ENCODE peak calls at places on chromosomes 1 and 21, in ten cellular contexts. One of them, this sample, is unnamed.

GRCh38 chr1:32893198-32894018 is 7.1 kb downstream of the HPCA start:
- DNase-seq in amniotic stem cell: no peak
- DNase-seq in hepatic stellate cell: no peak
- DNase-seq in EL: peak
- DNase-seq in RPMI7951: peak
- DNase-seq in NCI-H1092: peak
- DNase-seq in bronchial epithelial cell: no peak
- DNase-seq in activated CD4-positive, alpha-beta memory T cell treated with anti-CD3 and anti-CD28 coated beads for 36 hours: peak
- DNase-seq in activated CD8-positive, alpha-beta T cell treated with anti-CD3 and anti-CD28 coated beads, Interleukin-2, amount 10 ng/mL, durations not matched to agents 7 days and 5 days: no peak
- DNase-seq in H54: no peak
- DNase-seq in this sample: no peak

GRCh38 chr1:47325530-47325929 is 8.1 kb upstream of the CMPK1 start:
- DNase-seq in RPMI7951: no peak
- DNase-seq in amniotic stem cell: no peak
- DNase-seq in hepatic stellate cell: no peak
- DNase-seq in NCI-H1092: no peak
- DNase-seq in activated CD4-positive, alpha-beta memory T cell treated with anti-CD3 and anti-CD28 coated beads for 36 hours: no peak
- DNase-seq in H54: no peak
- DNase-seq in bronchial epithelial cell: peak
- DNase-seq in activated CD8-positive, alpha-beta T cell treated with anti-CD3 and anti-CD28 coated beads, Interleukin-2, amount 10 ng/mL, durations not matched to agents 7 days and 5 days: no peak
- DNase-seq in EL: no peak
- DNase-seq in this sample: no peak

GRCh38 chr1:231315887-231316286 is 21.8 kb downstream of the EXOC8 start:
- DNase-seq in NCI-H1092: peak
- DNase-seq in bronchial epithelial cell: no peak
- DNase-seq in RPMI7951: peak
- DNase-seq in activated CD8-positive, alpha-beta T cell treated with anti-CD3 and anti-CD28 coated beads, Interleukin-2, amount 10 ng/mL, durations not matched to agents 7 days and 5 days: peak
- DNase-seq in EL: peak
- DNase-seq in activated CD4-positive, alpha-beta memory T cell treated with anti-CD3 and anti-CD28 coated beads for 36 hours: peak
- DNase-seq in H54: peak
- DNase-seq in hepatic stellate cell: no peak
- DNase-seq in amniotic stem cell: no peak
- DNase-seq in this sample: peak

GRCh38 chr1:15153184-15153841 is at the start of gene TMEM51:
- DNase-seq in NCI-H1092: peak
- DNase-seq in H54: peak
- DNase-seq in amniotic stem cell: no peak
- DNase-seq in activated CD4-positive, alpha-beta memory T cell treated with anti-CD3 and anti-CD28 coated beads for 36 hours: no peak
- DNase-seq in EL: peak
- DNase-seq in hepatic stellate cell: peak
- DNase-seq in activated CD8-positive, alpha-beta T cell treated with anti-CD3 and anti-CD28 coated beads, Interleukin-2, amount 10 ng/mL, durations not matched to agents 7 days and 5 days: no peak
- DNase-seq in RPMI7951: peak
- DNase-seq in bronchial epithelial cell: peak
- DNase-seq in this sample: no peak

GRCh38 chr21:42010507-42011493 is 640 bp upstream of the ZBTB21 start:
- DNase-seq in activated CD4-positive, alpha-beta memory T cell treated with anti-CD3 and anti-CD28 coated beads for 36 hours: peak
- DNase-seq in hepatic stellate cell: peak
- DNase-seq in amniotic stem cell: no peak
- DNase-seq in NCI-H1092: peak
- DNase-seq in activated CD8-positive, alpha-beta T cell treated with anti-CD3 and anti-CD28 coated beads, Interleukin-2, amount 10 ng/mL, durations not matched to agents 7 days and 5 days: peak
- DNase-seq in bronchial epithelial cell: no peak
- DNase-seq in EL: no peak
- DNase-seq in RPMI7951: peak
- DNase-seq in H54: peak
- DNase-seq in this sample: peak

GRCh38 chr1:179953974-179954493 is 576 bp upstream of the CEP350 start:
- DNase-seq in activated CD8-positive, alpha-beta T cell treated with anti-CD3 and anti-CD28 coated beads, Interleukin-2, amount 10 ng/mL, durations not matched to agents 7 days and 5 days: peak
- DNase-seq in NCI-H1092: peak
- DNase-seq in H54: no peak
- DNase-seq in EL: peak
- DNase-seq in amniotic stem cell: peak
- DNase-seq in activated CD4-positive, alpha-beta memory T cell treated with anti-CD3 and anti-CD28 coated beads for 36 hours: peak
- DNase-seq in hepatic stellate cell: peak
- DNase-seq in RPMI7951: peak
- DNase-seq in bronchial epithelial cell: peak
- DNase-seq in this sample: no peak

GRCh38 chr1:94819945-94820746 is at the start of gene SLC44A3:
- DNase-seq in bronchial epithelial cell: no peak
- DNase-seq in H54: peak
- DNase-seq in activated CD4-positive, alpha-beta memory T cell treated with anti-CD3 and anti-CD28 coated beads for 36 hours: peak
- DNase-seq in amniotic stem cell: no peak
- DNase-seq in RPMI7951: peak
- DNase-seq in activated CD8-positive, alpha-beta T cell treated with anti-CD3 and anti-CD28 coated beads, Interleukin-2, amount 10 ng/mL, durations not matched to agents 7 days and 5 days: peak
- DNase-seq in EL: peak
- DNase-seq in hepatic stellate cell: peak
- DNase-seq in NCI-H1092: no peak
- DNase-seq in this sample: no peak

GRCh38 chr21:25961042-25961441 is 209.5 kb downstream of the APP start:
- DNase-seq in amniotic stem cell: no peak
- DNase-seq in NCI-H1092: no peak
- DNase-seq in bronchial epithelial cell: no peak
- DNase-seq in RPMI7951: no peak
- DNase-seq in H54: no peak
- DNase-seq in activated CD4-positive, alpha-beta memory T cell treated with anti-CD3 and anti-CD28 coated beads for 36 hours: no peak
- DNase-seq in hepatic stellate cell: no peak
- DNase-seq in EL: no peak
- DNase-seq in activated CD8-positive, alpha-beta T cell treated with anti-CD3 and anti-CD28 coated beads, Interleukin-2, amount 10 ng/mL, durations not matched to agents 7 days and 5 days: no peak
- DNase-seq in this sample: no peak

GRCh38 chr1:67436511-67437057 is 6.4 kb upstream of the SERBP1 start:
- DNase-seq in RPMI7951: no peak
- DNase-seq in NCI-H1092: no peak
- DNase-seq in activated CD4-positive, alpha-beta memory T cell treated with anti-CD3 and anti-CD28 coated beads for 36 hours: no peak
- DNase-seq in bronchial epithelial cell: no peak
- DNase-seq in EL: no peak
- DNase-seq in amniotic stem cell: no peak
- DNase-seq in activated CD8-positive, alpha-beta T cell treated with anti-CD3 and anti-CD28 coated beads, Interleukin-2, amount 10 ng/mL, durations not matched to agents 7 days and 5 days: no peak
- DNase-seq in hepatic stellate cell: no peak
- DNase-seq in H54: no peak
- DNase-seq in this sample: no peak

GRCh38 chr1:226109829-226110248 is 47.3 kb downstream of the H3-3A start:
- DNase-seq in hepatic stellate cell: peak
- DNase-seq in activated CD8-positive, alpha-beta T cell treated with anti-CD3 and anti-CD28 coated beads, Interleukin-2, amount 10 ng/mL, durations not matched to agents 7 days and 5 days: peak
- DNase-seq in activated CD4-positive, alpha-beta memory T cell treated with anti-CD3 and anti-CD28 coated beads for 36 hours: peak
- DNase-seq in amniotic stem cell: peak
- DNase-seq in RPMI7951: peak
- DNase-seq in EL: peak
- DNase-seq in bronchial epithelial cell: peak
- DNase-seq in NCI-H1092: peak
- DNase-seq in H54: peak
- DNase-seq in this sample: peak

GRCh38 chr1:231421616-231421970 is 494 bp downstream of the EGLN1 start:
- DNase-seq in NCI-H1092: peak
- DNase-seq in H54: no peak
- DNase-seq in activated CD4-positive, alpha-beta memory T cell treated with anti-CD3 and anti-CD28 coated beads for 36 hours: peak
- DNase-seq in EL: peak
- DNase-seq in hepatic stellate cell: peak
- DNase-seq in RPMI7951: peak
- DNase-seq in activated CD8-positive, alpha-beta T cell treated with anti-CD3 and anti-CD28 coated beads, Interleukin-2, amount 10 ng/mL, durations not matched to agents 7 days and 5 days: peak
- DNase-seq in bronchial epithelial cell: no peak
- DNase-seq in amniotic stem cell: no peak
- DNase-seq in this sample: peak

GRCh38 chr1:234533975-234534876 is 55.2 kb upstream of the TARBP1 start:
- DNase-seq in RPMI7951: peak
- DNase-seq in activated CD8-positive, alpha-beta T cell treated with anti-CD3 and anti-CD28 coated beads, Interleukin-2, amount 10 ng/mL, durations not matched to agents 7 days and 5 days: no peak
- DNase-seq in NCI-H1092: peak
- DNase-seq in hepatic stellate cell: peak
- DNase-seq in amniotic stem cell: peak
- DNase-seq in EL: peak
- DNase-seq in activated CD4-positive, alpha-beta memory T cell treated with anti-CD3 and anti-CD28 coated beads for 36 hours: no peak
- DNase-seq in H54: no peak
- DNase-seq in bronchial epithelial cell: peak
- DNase-seq in this sample: no peak

GRCh38 chr1:33426906-33427305 is 4.0 kb downstream of the PHC2 start:
- DNase-seq in activated CD8-positive, alpha-beta T cell treated with anti-CD3 and anti-CD28 coated beads, Interleukin-2, amount 10 ng/mL, durations not matched to agents 7 days and 5 days: no peak
- DNase-seq in hepatic stellate cell: no peak
- DNase-seq in NCI-H1092: no peak
- DNase-seq in activated CD4-positive, alpha-beta memory T cell treated with anti-CD3 and anti-CD28 coated beads for 36 hours: no peak
- DNase-seq in H54: no peak
- DNase-seq in EL: no peak
- DNase-seq in amniotic stem cell: no peak
- DNase-seq in RPMI7951: peak
- DNase-seq in bronchial epithelial cell: no peak
- DNase-seq in this sample: no peak

GRCh38 chr1:92504751-92505692 is 18.3 kb upstream of the GFI1 start:
- DNase-seq in amniotic stem cell: no peak
- DNase-seq in hepatic stellate cell: no peak
- DNase-seq in activated CD8-positive, alpha-beta T cell treated with anti-CD3 and anti-CD28 coated beads, Interleukin-2, amount 10 ng/mL, durations not matched to agents 7 days and 5 days: no peak
- DNase-seq in bronchial epithelial cell: no peak
- DNase-seq in activated CD4-positive, alpha-beta memory T cell treated with anti-CD3 and anti-CD28 coated beads for 36 hours: no peak
- DNase-seq in NCI-H1092: no peak
- DNase-seq in RPMI7951: no peak
- DNase-seq in H54: no peak
- DNase-seq in EL: peak
- DNase-seq in this sample: no peak

GRCh38 chr1:33346921-33347649 is 26.2 kb upstream of the A3GALT2 start:
- DNase-seq in amniotic stem cell: peak
- DNase-seq in activated CD8-positive, alpha-beta T cell treated with anti-CD3 and anti-CD28 coated beads, Interleukin-2, amount 10 ng/mL, durations not matched to agents 7 days and 5 days: peak
- DNase-seq in hepatic stellate cell: peak
- DNase-seq in RPMI7951: peak
- DNase-seq in activated CD4-positive, alpha-beta memory T cell treated with anti-CD3 and anti-CD28 coated beads for 36 hours: peak
- DNase-seq in EL: peak
- DNase-seq in bronchial epithelial cell: peak
- DNase-seq in H54: peak
- DNase-seq in NCI-H1092: no peak
- DNase-seq in this sample: peak

GRCh38 chr1:38271116-38271633 is 224.6 kb upstream of the POU3F1 start:
- DNase-seq in activated CD8-positive, alpha-beta T cell treated with anti-CD3 and anti-CD28 coated beads, Interleukin-2, amount 10 ng/mL, durations not matched to agents 7 days and 5 days: no peak
- DNase-seq in amniotic stem cell: no peak
- DNase-seq in EL: no peak
- DNase-seq in activated CD4-positive, alpha-beta memory T cell treated with anti-CD3 and anti-CD28 coated beads for 36 hours: no peak
- DNase-seq in hepatic stellate cell: no peak
- DNase-seq in RPMI7951: no peak
- DNase-seq in NCI-H1092: no peak
- DNase-seq in H54: no peak
- DNase-seq in bronchial epithelial cell: peak
- DNase-seq in this sample: no peak

GRCh38 chr21:34885636-34886553 is 163.2 kb downstream of the RUNX1 start:
- DNase-seq in hepatic stellate cell: no peak
- DNase-seq in NCI-H1092: no peak
- DNase-seq in EL: peak
- DNase-seq in activated CD8-positive, alpha-beta T cell treated with anti-CD3 and anti-CD28 coated beads, Interleukin-2, amount 10 ng/mL, durations not matched to agents 7 days and 5 days: peak
- DNase-seq in activated CD4-positive, alpha-beta memory T cell treated with anti-CD3 and anti-CD28 coated beads for 36 hours: no peak
- DNase-seq in amniotic stem cell: no peak
- DNase-seq in H54: no peak
- DNase-seq in bronchial epithelial cell: no peak
- DNase-seq in RPMI7951: no peak
- DNase-seq in this sample: peak

GRCh38 chr1:63557365-63557987 is 34.2 kb downstream of the EFCAB7 start:
- DNase-seq in RPMI7951: peak
- DNase-seq in NCI-H1092: no peak
- DNase-seq in activated CD8-positive, alpha-beta T cell treated with anti-CD3 and anti-CD28 coated beads, Interleukin-2, amount 10 ng/mL, durations not matched to agents 7 days and 5 days: peak
- DNase-seq in amniotic stem cell: no peak
- DNase-seq in EL: peak
- DNase-seq in activated CD4-positive, alpha-beta memory T cell treated with anti-CD3 and anti-CD28 coated beads for 36 hours: peak
- DNase-seq in hepatic stellate cell: peak
- DNase-seq in H54: peak
- DNase-seq in bronchial epithelial cell: peak
- DNase-seq in this sample: no peak

GRCh38 chr1:160206421-160207117 is 1.4 kb downstream of the PEA15 start:
- DNase-seq in bronchial epithelial cell: peak
- DNase-seq in hepatic stellate cell: peak
- DNase-seq in activated CD8-positive, alpha-beta T cell treated with anti-CD3 and anti-CD28 coated beads, Interleukin-2, amount 10 ng/mL, durations not matched to agents 7 days and 5 days: no peak
- DNase-seq in RPMI7951: peak
- DNase-seq in amniotic stem cell: peak
- DNase-seq in activated CD4-positive, alpha-beta memory T cell treated with anti-CD3 and anti-CD28 coated beads for 36 hours: no peak
- DNase-seq in H54: peak
- DNase-seq in NCI-H1092: no peak
- DNase-seq in EL: peak
- DNase-seq in this sample: no peak

GRCh38 chr1:166302919-166303758 is 136.3 kb upstream of the FAM78B start:
- DNase-seq in EL: no peak
- DNase-seq in hepatic stellate cell: no peak
- DNase-seq in bronchial epithelial cell: no peak
- DNase-seq in amniotic stem cell: no peak
- DNase-seq in H54: no peak
- DNase-seq in activated CD4-positive, alpha-beta memory T cell treated with anti-CD3 and anti-CD28 coated beads for 36 hours: no peak
- DNase-seq in activated CD8-positive, alpha-beta T cell treated with anti-CD3 and anti-CD28 coated beads, Interleukin-2, amount 10 ng/mL, durations not matched to agents 7 days and 5 days: no peak
- DNase-seq in RPMI7951: no peak
- DNase-seq in NCI-H1092: no peak
- DNase-seq in this sample: no peak

GRCh38 chr1:211589782-211590721 is 11.1 kb upstream of the SLC30A1 start:
- DNase-seq in hepatic stellate cell: no peak
- DNase-seq in EL: peak
- DNase-seq in activated CD8-positive, alpha-beta T cell treated with anti-CD3 and anti-CD28 coated beads, Interleukin-2, amount 10 ng/mL, durations not matched to agents 7 days and 5 days: no peak
- DNase-seq in NCI-H1092: no peak
- DNase-seq in activated CD4-positive, alpha-beta memory T cell treated with anti-CD3 and anti-CD28 coated beads for 36 hours: no peak
- DNase-seq in amniotic stem cell: no peak
- DNase-seq in H54: no peak
- DNase-seq in RPMI7951: peak
- DNase-seq in bronchial epithelial cell: peak
- DNase-seq in this sample: no peak

GRCh38 chr1:80171101-80171500 is 1164.6 kb upstream of the ADGRL4 start:
- DNase-seq in RPMI7951: no peak
- DNase-seq in activated CD4-positive, alpha-beta memory T cell treated with anti-CD3 and anti-CD28 coated beads for 36 hours: no peak
- DNase-seq in H54: no peak
- DNase-seq in activated CD8-positive, alpha-beta T cell treated with anti-CD3 and anti-CD28 coated beads, Interleukin-2, amount 10 ng/mL, durations not matched to agents 7 days and 5 days: no peak
- DNase-seq in EL: no peak
- DNase-seq in hepatic stellate cell: no peak
- DNase-seq in bronchial epithelial cell: peak
- DNase-seq in NCI-H1092: no peak
- DNase-seq in amniotic stem cell: no peak
- DNase-seq in this sample: no peak

GRCh38 chr1:29197590-29197924 is 15.9 kb upstream of the SRSF4 start:
- DNase-seq in activated CD4-positive, alpha-beta memory T cell treated with anti-CD3 and anti-CD28 coated beads for 36 hours: peak
- DNase-seq in amniotic stem cell: peak
- DNase-seq in bronchial epithelial cell: peak
- DNase-seq in EL: peak
- DNase-seq in activated CD8-positive, alpha-beta T cell treated with anti-CD3 and anti-CD28 coated beads, Interleukin-2, amount 10 ng/mL, durations not matched to agents 7 days and 5 days: peak
- DNase-seq in NCI-H1092: peak
- DNase-seq in RPMI7951: peak
- DNase-seq in hepatic stellate cell: no peak
- DNase-seq in H54: no peak
- DNase-seq in this sample: no peak

GRCh38 chr21:44552681-44553080 is 1.4 kb upstream of the KRTAP10-2 start:
- DNase-seq in hepatic stellate cell: no peak
- DNase-seq in activated CD4-positive, alpha-beta memory T cell treated with anti-CD3 and anti-CD28 coated beads for 36 hours: no peak
- DNase-seq in H54: no peak
- DNase-seq in RPMI7951: no peak
- DNase-seq in amniotic stem cell: no peak
- DNase-seq in bronchial epithelial cell: no peak
- DNase-seq in EL: no peak
- DNase-seq in activated CD8-positive, alpha-beta T cell treated with anti-CD3 and anti-CD28 coated beads, Interleukin-2, amount 10 ng/mL, durations not matched to agents 7 days and 5 days: peak
- DNase-seq in NCI-H1092: no peak
- DNase-seq in this sample: no peak

GRCh38 chr1:201072149-201072548 is 40.1 kb downstream of the CACNA1S start:
- DNase-seq in amniotic stem cell: no peak
- DNase-seq in activated CD4-positive, alpha-beta memory T cell treated with anti-CD3 and anti-CD28 coated beads for 36 hours: no peak
- DNase-seq in activated CD8-positive, alpha-beta T cell treated with anti-CD3 and anti-CD28 coated beads, Interleukin-2, amount 10 ng/mL, durations not matched to agents 7 days and 5 days: no peak
- DNase-seq in RPMI7951: peak
- DNase-seq in H54: no peak
- DNase-seq in bronchial epithelial cell: peak
- DNase-seq in NCI-H1092: no peak
- DNase-seq in EL: peak
- DNase-seq in hepatic stellate cell: no peak
- DNase-seq in this sample: no peak

GRCh38 chr1:231153726-231154125 is 8.1 kb upstream of the TRIM67 start:
- DNase-seq in hepatic stellate cell: no peak
- DNase-seq in H54: no peak
- DNase-seq in bronchial epithelial cell: peak
- DNase-seq in activated CD4-positive, alpha-beta memory T cell treated with anti-CD3 and anti-CD28 coated beads for 36 hours: no peak
- DNase-seq in RPMI7951: no peak
- DNase-seq in activated CD8-positive, alpha-beta T cell treated with anti-CD3 and anti-CD28 coated beads, Interleukin-2, amount 10 ng/mL, durations not matched to agents 7 days and 5 days: no peak
- DNase-seq in EL: no peak
- DNase-seq in amniotic stem cell: no peak
- DNase-seq in NCI-H1092: no peak
- DNase-seq in this sample: no peak

GRCh38 chr1:116224111-116224510 is 112.9 kb downstream of the MAB21L3 start:
- DNase-seq in activated CD4-positive, alpha-beta memory T cell treated with anti-CD3 and anti-CD28 coated beads for 36 hours: no peak
- DNase-seq in amniotic stem cell: no peak
- DNase-seq in activated CD8-positive, alpha-beta T cell treated with anti-CD3 and anti-CD28 coated beads, Interleukin-2, amount 10 ng/mL, durations not matched to agents 7 days and 5 days: no peak
- DNase-seq in NCI-H1092: no peak
- DNase-seq in H54: no peak
- DNase-seq in EL: no peak
- DNase-seq in hepatic stellate cell: no peak
- DNase-seq in RPMI7951: no peak
- DNase-seq in bronchial epithelial cell: no peak
- DNase-seq in this sample: no peak

GRCh38 chr1:95006681-95007080 is 66.1 kb downstream of the ALG14 start:
- DNase-seq in RPMI7951: peak
- DNase-seq in H54: no peak
- DNase-seq in activated CD8-positive, alpha-beta T cell treated with anti-CD3 and anti-CD28 coated beads, Interleukin-2, amount 10 ng/mL, durations not matched to agents 7 days and 5 days: no peak
- DNase-seq in activated CD4-positive, alpha-beta memory T cell treated with anti-CD3 and anti-CD28 coated beads for 36 hours: no peak
- DNase-seq in amniotic stem cell: no peak
- DNase-seq in hepatic stellate cell: no peak
- DNase-seq in EL: no peak
- DNase-seq in NCI-H1092: no peak
- DNase-seq in bronchial epithelial cell: no peak
- DNase-seq in this sample: no peak

This sample was measured in T-helper 1 cell.